ENCODE peak calls at places on chromosome 6, in nine cellular contexts. R, J, P, C, E, B, Q, M and G are unnamed samples. For H3K27me3, the result is how much of the 10 kb centered on the place peaks cover.

GRCh38 chr6:133698272-133698671 is 190.6 kb upstream of the TCF21 start:
- DNase-seq in E (no peak), M (no peak), B (no peak), R (no peak), Q (no peak), J (no peak), P (no peak), C (no peak), G (no peak)

GRCh38 chr6:160069050-160069454 is 52.6 kb upstream of the SLC22A1 start:
- DNase-seq in R (no peak), J (no peak), C (no peak), Q (no peak), E (no peak), M (no peak), B (no peak), P (no peak), G (no peak)

GRCh38 chr6:18266524-18266908 is 2.2 kb upstream of the DEK start:
- DNase-seq in J (no peak), C (no peak), R (no peak), E (no peak), B (no peak), Q (no peak), M (no peak), P (no peak), G (no peak)

GRCh38 chr6:27866370-27867050 is 45.7 kb downstream of the OR2B2 start:
- DNase-seq in R (no peak), P (peak), J (peak), C (peak), M (no peak), E (peak), Q (peak), B (peak), G (no peak)

GRCh38 chr6:149431905-149432775 is 32.1 kb downstream of the SUMO4 start:
- DNase-seq in E (peak), M (peak), B (peak), R (peak), P (peak), C (peak), Q (peak), J (peak), G (peak)

GRCh38 chr6:36633915-36634314 is 39.8 kb downstream of the SRSF3 start:
- DNase-seq in P (peak), J (peak), B (no peak), Q (peak), M (peak), C (no peak), E (no peak), R (no peak), G (peak)

GRCh38 chr6:131172237-131172636 is 37.0 kb downstream of the AKAP7 start:
- DNase-seq in M (no peak), J (no peak), R (no peak), E (no peak), B (no peak), C (peak), Q (peak), P (no peak), G (peak)

GRCh38 chr6:166056637-166057036 is 111.0 kb downstream of the TBXT start:
- DNase-seq in B (no peak), Q (peak), M (peak), E (no peak), P (no peak), J (no peak), C (no peak), R (no peak), G (no peak)

GRCh38 chr6:32945953-32946352 is 5.1 kb upstream of the HLA-DMB start:
- DNase-seq in Q (no peak), E (no peak), R (no peak), M (no peak), P (no peak), J (no peak), C (no peak), B (no peak), G (no peak)

GRCh38 chr6:75546401-75546800 is 52.8 kb upstream of the FILIP1 start:
- DNase-seq in R (no peak), Q (peak), E (no peak), J (no peak), M (no peak), C (no peak), P (no peak), B (no peak), G (peak)

GRCh38 chr6:37173573-37174195 is 3.7 kb downstream of the PIM1 start:
- DNase-seq in E (peak), B (no peak), C (no peak), J (no peak), P (no peak), Q (no peak), R (no peak), M (no peak), G (no peak)

GRCh38 chr6:140178550-140179334 is 804.3 kb upstream of the CITED2 start:
- DNase-seq in E (no peak), P (no peak), Q (peak), J (no peak), M (no peak), C (peak), B (no peak), R (no peak), G (peak)

GRCh38 chr6:159693894-159694545 is 979 bp upstream of the SOD2 start:
- DNase-seq in M (peak), Q (peak), B (peak), E (peak), P (no peak), R (no peak), J (peak), C (no peak), G (peak)

GRCh38 chr6:43090557-43090952 is 14.4 kb downstream of the PTK7 start:
- DNase-seq in R (no peak), P (no peak), Q (peak), E (peak), M (no peak), B (peak), C (no peak), J (no peak), G (peak)

GRCh38 chr6:113762611-113763010 is 94.5 kb upstream of the MARCKS start:
- DNase-seq in C (no peak), R (no peak), J (no peak), E (no peak), Q (no peak), M (no peak), P (no peak), B (no peak), G (no peak)

GRCh38 chr6:3194535-3195376 is 32.7 kb downstream of the TUBB2B start:
- DNase-seq in Q (peak), C (no peak), R (no peak), E (peak), M (peak), P (no peak), J (no peak), B (peak), G (no peak)

GRCh38 chr6:166240889-166241288 is 67.3 kb downstream of the PRR18 start:
- DNase-seq in P (no peak), Q (no peak), M (no peak), B (no peak), R (no peak), J (no peak), E (peak), C (no peak), G (no peak)

GRCh38 chr6:141265748-141266647 is 866.7 kb upstream of the GJE1 start:
- DNase-seq in J (no peak), R (no peak), E (no peak), M (no peak), P (no peak), B (peak), C (no peak), Q (no peak), G (peak)

GRCh38 chr6:140486468-140487361 is 1112.3 kb upstream of the CITED2 start:
- DNase-seq in P (no peak), M (no peak), Q (peak), B (no peak), J (no peak), R (no peak), C (no peak), E (no peak), G (no peak)

GRCh38 chr6:139927236-139927635 is 552.8 kb upstream of the CITED2 start:
- DNase-seq in C (no peak), Q (peak), B (no peak), R (no peak), J (no peak), P (no peak), E (no peak), M (no peak), G (peak)

GRCh38 chr6:46014511-46015118 is 1.0 kb downstream of the CLIC5 start:
- DNase-seq in B (peak), C (no peak), Q (no peak), J (peak), E (peak), R (no peak), M (peak), P (no peak), G (no peak)

GRCh38 chr6:69825904-69826303 is 29.1 kb upstream of the LMBRD1 start:
- DNase-seq in R (no peak), J (no peak), C (no peak), P (no peak), B (no peak), M (no peak), Q (peak), E (no peak), G (no peak)

GRCh38 chr6:89862698-89863097 is 31.6 kb upstream of the GJA10 start:
- DNase-seq in C (no peak), M (no peak), R (no peak), P (no peak), Q (no peak), E (no peak), B (no peak), J (no peak), G (no peak)

GRCh38 chr6:12813321-12813720 is 96.8 kb downstream of the PHACTR1 start:
- DNase-seq in C (no peak), Q (no peak), B (no peak), M (no peak), E (no peak), J (no peak), P (no peak), R (no peak), G (no peak)

GRCh38 chr6:13355969-13356368 is 27.6 kb upstream of the TBC1D7 start:
- DNase-seq in J (no peak), R (no peak), E (no peak), B (no peak), P (no peak), M (no peak), Q (peak), C (peak), G (no peak)

GRCh38 chr6:115819506-115819905 is 241.2 kb downstream of the FRK start:
- DNase-seq in P (no peak), C (no peak), R (no peak), J (no peak), E (no peak), B (no peak), M (no peak), Q (no peak), G (no peak)

GRCh38 chr6:17584241-17584803 is 15.8 kb upstream of the FAM8A1 start:
- DNase-seq in P (no peak), J (no peak), M (peak), R (no peak), Q (peak), B (peak), E (peak), C (peak), G (peak)

GRCh38 chr6:108168980-108169800 is 3.4 kb downstream of the NR2E1 start:
- DNase-seq in M (no peak), P (peak), J (no peak), C (no peak), E (peak), R (no peak), Q (no peak), B (no peak), G (no peak)

GRCh38 chr6:138773177-138774091 is at the start of gene CCDC28A:
- DNase-seq in P (peak), B (peak), J (peak), E (peak), R (peak), M (peak), Q (peak), C (peak), G (peak)

GRCh38 chr6:115865914-115866313 is 194.8 kb downstream of the FRK start:
- DNase-seq in R (no peak), J (no peak), B (no peak), Q (no peak), M (no peak), E (no peak), P (no peak), C (no peak), G (no peak)

GRCh38 chr6:151385177-151385576 is 6.2 kb downstream of the ZBTB2 start:
- DNase-seq in C (no peak), E (no peak), B (no peak), R (no peak), J (no peak), Q (no peak), P (no peak), M (no peak), G (no peak)

GRCh38 chr6:3876866-3877265 is 27.7 kb downstream of the FAM50B start:
- DNase-seq in P (peak), R (no peak), M (no peak), B (no peak), J (no peak), E (peak), Q (peak), C (no peak), G (no peak)

GRCh38 chr6:74182992-74183391 is 487.0 kb downstream of the CD109 start:
- DNase-seq in B (no peak), Q (peak), E (no peak), P (no peak), J (no peak), M (no peak), C (no peak), R (no peak), G (no peak)

GRCh38 chr6:108027594-108027993 is 46.9 kb downstream of the OSTM1 start:
- DNase-seq in C (peak), R (no peak), E (peak), Q (peak), B (peak), P (no peak), J (peak), M (no peak), G (peak)

GRCh38 chr6:150169609-150170008 is 26.8 kb downstream of the PPP1R14C start:
- DNase-seq in E (no peak), Q (peak), C (peak), J (no peak), P (no peak), B (no peak), R (no peak), M (no peak), G (peak)

GRCh38 chr6:67768972-67769371 is 866.1 kb upstream of the ADGRB3 start:
- DNase-seq in P (no peak), R (no peak), J (no peak), E (no peak), Q (no peak), C (no peak), M (no peak), B (no peak), G (no peak)

GRCh38 chr6:45442716-45443115 is 65.0 kb upstream of the SUPT3H start:
- DNase-seq in M (no peak), R (no peak), J (no peak), P (no peak), C (no peak), Q (no peak), E (no peak), B (no peak), G (no peak)

DNA sequence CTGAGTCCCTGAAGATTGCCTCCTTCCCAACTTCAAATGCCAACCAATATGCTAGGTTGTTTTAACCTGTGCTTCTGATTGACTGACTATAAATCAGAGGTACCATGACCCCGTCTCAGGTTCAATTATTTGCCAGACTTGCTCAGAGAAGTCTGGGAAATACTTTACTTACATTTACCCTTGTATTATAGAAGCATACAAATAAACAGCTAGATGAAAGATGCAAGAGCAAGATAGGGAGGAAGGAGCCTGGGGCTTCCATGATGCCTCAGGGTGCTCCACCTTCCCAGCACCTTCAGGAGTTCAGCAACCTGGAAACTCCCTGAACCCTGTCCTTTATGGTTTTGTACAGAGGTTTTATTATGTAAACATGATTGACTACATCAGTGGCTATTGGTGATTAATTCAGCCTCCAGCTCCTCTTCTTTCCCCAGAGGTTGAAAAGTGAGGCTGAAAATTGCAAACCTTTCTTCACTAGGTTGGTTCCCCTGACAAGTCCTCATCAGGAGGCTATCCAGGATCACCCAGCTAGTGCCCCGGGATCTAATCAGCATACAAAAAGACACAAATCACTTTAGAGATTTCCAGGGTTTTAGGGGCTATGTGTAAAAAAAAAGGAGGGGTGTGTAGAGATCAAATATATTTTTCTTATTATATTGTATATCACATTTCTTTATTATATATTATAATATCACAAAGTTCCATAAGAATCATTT is 547.7 kb downstream of the EPM2A start:
- DNase-seq in R (no peak), E (no peak), B (peak), Q (no peak), P (no peak), J (no peak), C (no peak), M (no peak), G (no peak)
- H3K27ac ChIP-seq in R (no peak), E (no peak), B (no peak), Q (no peak), P (no peak), J (no peak), C (no peak), M (no peak), G (no peak)

GRCh38 chr6:111832833-111833418 is 40.3 kb downstream of the FYN start:
- DNase-seq in M (no peak), P (no peak), C (no peak), E (no peak), R (no peak), B (no peak), J (no peak), Q (no peak), G (no peak)
- H3K4me3 ChIP-seq in M (no peak), P (no peak), C (no peak), E (no peak), R (no peak), B (no peak), J (no peak), Q (no peak), G (no peak)

GRCh38 chr6:41371461-41371991 is 36.1 kb downstream of the NCR2 start:
- DNase-seq in R (no peak), P (no peak), J (peak), B (peak), Q (peak), C (no peak), M (peak), E (peak), G (no peak)

GRCh38 chr6:41370488-41371111 is 35.2 kb downstream of the NCR2 start:
- DNase-seq in Q (no peak), R (no peak), J (no peak), C (peak), B (peak), M (no peak), E (no peak), P (no peak), G (peak)

GRCh38 chr6:41372526-41373366 is 37.3 kb downstream of the NCR2 start:
- DNase-seq in C (no peak), Q (no peak), J (no peak), E (peak), P (no peak), M (no peak), B (peak), R (no peak), G (no peak)

GRCh38 chr6:41373367-41373918 is 38.0 kb downstream of the NCR2 start:
- DNase-seq in B (peak), R (no peak), P (no peak), C (no peak), E (no peak), Q (no peak), M (no peak), J (no peak), G (no peak)

DNA sequence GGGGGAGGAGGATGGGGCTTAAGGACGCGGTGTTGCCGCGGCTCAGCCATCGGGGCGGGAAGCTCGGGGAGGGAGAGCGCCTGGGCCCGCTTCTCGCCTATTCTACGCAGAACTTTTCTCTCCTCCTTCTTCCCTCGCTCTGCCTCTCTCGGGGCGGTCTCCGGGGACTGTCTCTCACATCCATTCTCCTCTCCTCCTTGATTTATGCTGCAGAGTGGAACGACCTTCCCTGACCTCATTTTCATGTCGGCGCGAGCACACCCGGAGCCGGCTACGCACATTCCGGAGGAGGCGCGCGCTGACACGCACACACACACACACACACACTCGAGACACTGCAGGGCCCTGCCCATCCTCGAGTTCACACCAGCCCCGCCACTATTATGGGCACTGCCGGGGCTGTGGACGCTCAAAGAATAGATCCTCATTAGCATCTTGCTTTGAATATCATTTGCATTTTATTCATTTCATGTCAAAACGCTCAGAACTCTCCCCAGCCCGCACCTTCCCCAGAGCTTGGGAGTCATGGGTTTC is 36.7 kb downstream of the NCR2 start:
- DNase-seq in P (no peak), B (peak), Q (no peak), E (peak), C (no peak), M (peak), R (no peak), J (no peak), G (no peak)
- H3K27me3 ChIP-seq in P (under half), B (under half), Q (half or more), E (half or more), C (under half), M (under half), R (under half), J (half or more), G (half or more)

GRCh38 chr6:170355661-170356060 is 49.1 kb downstream of the FAM120B start:
- DNase-seq in E (no peak), B (no peak), C (no peak), R (no peak), M (no peak), Q (no peak), J (no peak), P (no peak), G (no peak)

GRCh38 chr6:170358496-170358895 is 51.9 kb downstream of the FAM120B start:
- DNase-seq in Q (no peak), M (peak), J (no peak), B (no peak), C (no peak), R (no peak), E (no peak), P (no peak), G (no peak)

GRCh38 chr6:170361335-170361734 is 54.8 kb downstream of the FAM120B start:
- DNase-seq in E (no peak), Q (no peak), M (no peak), R (no peak), P (no peak), J (no peak), B (no peak), C (no peak), G (no peak)

GRCh38 chr6:170360476-170360875 is 53.9 kb downstream of the FAM120B start:
- DNase-seq in P (no peak), Q (peak), R (no peak), B (no peak), E (no peak), C (no peak), J (no peak), M (no peak), G (no peak)

GRCh38 chr6:170357812-170358211 is 51.3 kb downstream of the FAM120B start:
- DNase-seq in B (no peak), M (no peak), R (no peak), Q (no peak), P (no peak), E (no peak), C (no peak), J (no peak), G (no peak)
- H3K27ac ChIP-seq in B (no peak), M (no peak), R (no peak), Q (no peak), P (no peak), E (no peak), C (no peak), J (no peak), G (no peak)

DNA sequence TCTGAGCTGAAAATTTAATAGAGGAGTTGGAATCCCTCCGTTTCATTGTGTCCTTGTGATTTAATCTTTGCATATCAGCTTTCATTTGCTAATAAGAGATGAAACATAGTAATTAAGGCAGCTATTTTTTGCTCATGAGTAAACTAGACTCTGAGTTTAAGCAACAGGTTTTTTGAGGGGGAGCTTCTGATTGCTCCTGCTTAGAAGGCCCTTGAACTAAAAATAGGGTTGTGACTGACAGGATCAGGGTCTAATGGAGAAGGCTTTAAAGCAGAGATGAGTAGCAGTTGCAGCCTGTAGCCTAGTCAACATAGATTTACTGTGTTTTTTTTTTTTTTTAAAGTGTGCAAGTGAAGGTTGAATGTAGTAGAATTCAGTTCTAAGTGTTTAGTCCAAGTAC is 17.4 kb downstream of the HSF2 start:
- DNase-seq in J (no peak), E (no peak), C (no peak), B (no peak), M (no peak), P (no peak), R (no peak), Q (no peak), G (no peak)
- H3K4me3 ChIP-seq in J (no peak), E (no peak), C (no peak), B (no peak), M (no peak), P (no peak), R (no peak), Q (no peak), G (no peak)